ENCODE peak calls at places on chromosome 3, in six cellular contexts. Q is IMR-90, P is endothelial cell, O is mesothelial cell of epicardium, N is BJ, U is K562. T is an unnamed sample.

GRCh38 chr3:126550488-126551051 is 8.2 kb downstream of the C3orf22 start:
- DNase-seq in Q (no peak), P (peak), O (peak), N (no peak), U (no peak), T (peak)

GRCh38 chr3:194690501-194691372 is 5.1 kb downstream of the FAM43A start:
- DNase-seq in Q (peak), P (no peak), O (no peak), N (no peak), U (no peak), T (no peak)

GRCh38 chr3:186487819-186488218 is 56.4 kb downstream of the CRYGS start:
- DNase-seq in Q (no peak), P (no peak), O (no peak), N (no peak), U (no peak), T (no peak)

GRCh38 chr3:51721062-51721745 is 14.3 kb downstream of the GRM2 start:
- DNase-seq in Q (no peak), P (no peak), O (no peak), N (no peak), U (peak), T (no peak)

GRCh38 chr3:73419179-73419803 is 205.4 kb downstream of the PDZRN3 start:
- DNase-seq in Q (peak), P (no peak), O (no peak), N (peak), U (no peak), T (no peak)

GRCh38 chr3:46395210-46395661 is 11.6 kb downstream of the CCR5AS start:
- DNase-seq in Q (peak), P (no peak), O (no peak), N (no peak), U (peak), T (no peak)

GRCh38 chr3:82055792-82056191 is 294.3 kb upstream of the GBE1 start:
- DNase-seq in Q (no peak), P (no peak), O (no peak), N (no peak), U (no peak), T (no peak)

GRCh38 chr3:126495786-126496185 is 20.1 kb upstream of the ZXDC start:
- DNase-seq in Q (no peak), P (no peak), O (no peak), N (no peak), U (no peak), T (no peak)

GRCh38 chr3:134694445-134694844 is 43.6 kb upstream of the KY start:
- DNase-seq in Q (no peak), P (no peak), O (no peak), N (no peak), U (no peak), T (no peak)

GRCh38 chr3:169895037-169895436 is 16.3 kb upstream of the SAMD7 start:
- DNase-seq in Q (no peak), P (no peak), O (no peak), N (no peak), U (no peak), T (no peak)

GRCh38 chr3:139327861-139328260 is 16.0 kb upstream of the MRPS22 start:
- DNase-seq in Q (no peak), P (no peak), O (no peak), N (no peak), U (no peak), T (no peak)

GRCh38 chr3:188164248-188164687 is 10.3 kb downstream of the LPP start:
- DNase-seq in Q (no peak), P (no peak), O (no peak), N (no peak), U (no peak), T (no peak)

GRCh38 chr3:182601597-182601996 is 191.7 kb upstream of the ATP11B start:
- DNase-seq in Q (no peak), P (no peak), O (no peak), N (no peak), U (no peak), T (no peak)

GRCh38 chr3:100041328-100041749 is 73.0 kb downstream of the FILIP1L start:
- DNase-seq in Q (peak), P (no peak), O (no peak), N (peak), U (no peak), T (no peak)

GRCh38 chr3:107690522-107691138 is 167.9 kb downstream of the BBX start:
- DNase-seq in Q (peak), P (no peak), O (no peak), N (no peak), U (peak), T (no peak)

GRCh38 chr3:172283848-172284357 is 164.4 kb downstream of the GHSR start:
- DNase-seq in Q (no peak), P (no peak), O (no peak), N (no peak), U (no peak), T (no peak)

GRCh38 chr3:126934149-126934548 is 48.8 kb upstream of the PLXNA1 start:
- DNase-seq in Q (peak), P (no peak), O (no peak), N (no peak), U (no peak), T (no peak)

GRCh38 chr3:160691151-160691550 is 14.2 kb downstream of the ARL14 start:
- DNase-seq in Q (no peak), P (no peak), O (no peak), N (no peak), U (no peak), T (no peak)

GRCh38 chr3:160686955-160687535 is 10.1 kb downstream of the ARL14 start:
- DNase-seq in Q (peak), P (no peak), O (no peak), N (no peak), U (peak), T (no peak)

GRCh38 chr3:160684368-160684740 is 7.4 kb downstream of the ARL14 start:
- DNase-seq in Q (no peak), P (no peak), O (no peak), N (no peak), U (no peak), T (no peak)

DNA sequence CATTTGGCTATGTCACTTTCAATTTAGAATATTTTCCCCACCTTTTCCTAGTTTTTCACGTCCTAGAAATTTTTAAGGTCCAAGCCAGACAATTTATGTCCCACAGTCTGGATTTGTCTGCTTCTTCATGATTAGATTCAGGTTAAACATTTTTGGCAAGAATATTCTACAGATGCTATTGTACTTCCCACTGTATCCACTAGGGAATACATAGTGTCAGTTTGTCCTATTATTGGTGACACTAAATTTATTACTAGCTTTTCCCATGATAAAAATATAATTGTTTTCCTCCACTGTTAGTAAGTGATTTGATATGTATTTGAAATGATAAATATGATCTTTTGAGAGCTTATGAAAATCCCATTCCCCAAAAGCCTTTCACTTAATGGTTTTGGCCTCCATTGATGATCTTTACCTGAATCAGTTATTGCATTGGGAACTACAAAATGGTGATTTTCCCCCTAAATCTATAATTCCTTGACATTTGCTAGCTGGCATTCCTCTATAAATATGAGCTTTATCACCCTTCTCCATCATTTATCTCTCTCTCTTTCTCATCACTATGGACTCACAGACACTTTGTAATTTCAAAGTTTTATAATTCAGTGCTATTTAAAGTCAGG is 8.3 kb downstream of the ARL14 start:
- DNase-seq in Q (peak), P (no peak), O (no peak), N (no peak), U (no peak), T (no peak)
- TF ChIP-seq CTCF in Q (peak), P (peak), O (peak), N (peak), U (peak), T (no peak)

DNA sequence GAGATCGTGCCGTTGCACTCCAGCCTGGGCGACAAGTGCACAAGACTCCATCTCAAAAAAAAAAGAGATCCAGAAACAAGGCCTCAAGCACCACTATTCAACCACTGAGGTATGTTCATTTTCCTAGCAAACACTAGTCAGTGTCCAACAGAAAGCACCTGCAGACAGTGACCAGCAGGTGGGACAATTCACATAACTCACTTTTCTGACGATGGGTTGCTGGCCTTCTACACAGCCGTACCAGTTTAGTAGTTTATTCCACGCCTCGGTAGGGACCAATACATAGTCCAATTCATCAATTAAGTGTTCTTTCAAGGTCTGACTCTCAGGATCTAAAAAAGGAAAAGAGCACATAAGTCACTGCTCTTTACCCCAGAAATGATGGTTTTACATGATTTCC is 12.4 kb downstream of the USP4 start:
- DNase-seq in Q (no peak), P (no peak), O (no peak), N (no peak), U (no peak), T (no peak)
- TF ChIP-seq CTCF in Q (no peak), P (peak), O (peak), N (peak), U (peak), T (no peak)

GRCh38 chr3:120566243-120566980 is 29.7 kb upstream of the NDUFB4 start:
- DNase-seq in Q (no peak), P (no peak), O (no peak), N (no peak), U (no peak), T (no peak)

GRCh38 chr3:120569224-120569915 is 26.8 kb upstream of the NDUFB4 start:
- DNase-seq in Q (peak), P (no peak), O (no peak), N (no peak), U (no peak), T (no peak)

GRCh38 chr3:120568198-120568523 is 28.0 kb upstream of the NDUFB4 start:
- DNase-seq in Q (no peak), P (no peak), O (no peak), N (no peak), U (no peak), T (no peak)

GRCh38 chr3:120568624-120569023 is 27.5 kb upstream of the NDUFB4 start:
- DNase-seq in Q (peak), P (no peak), O (no peak), N (no peak), U (no peak), T (no peak)

GRCh38 chr3:120567370-120568197 is 28.6 kb upstream of the NDUFB4 start:
- DNase-seq in Q (peak), P (no peak), O (no peak), N (no peak), U (no peak), T (no peak)
- TF ChIP-seq CTCF in Q (peak), P (no peak), O (peak), N (peak), U (peak), T (no peak)

GRCh38 chr3:171001250-171001893 is 25.1 kb downstream of the SLC2A2 start:
- DNase-seq in Q (no peak), P (no peak), O (no peak), N (no peak), U (no peak), T (no peak)
- TF ChIP-seq CTCF in Q (no peak), P (no peak), O (no peak), N (no peak), U (no peak), T (no peak)

GRCh38 chr3:87898971-87899370 is 159.8 kb downstream of the CGGBP1 start:
- DNase-seq in Q (no peak), P (no peak), O (no peak), N (no peak), U (no peak), T (no peak)

GRCh38 chr3:87901141-87901540 is 157.7 kb downstream of the CGGBP1 start:
- DNase-seq in Q (no peak), P (no peak), O (no peak), N (no peak), U (no peak), T (no peak)

GRCh38 chr3:87895983-87896382 is 162.8 kb downstream of the CGGBP1 start:
- DNase-seq in Q (no peak), P (no peak), O (no peak), N (no peak), U (no peak), T (no peak)

DNA sequence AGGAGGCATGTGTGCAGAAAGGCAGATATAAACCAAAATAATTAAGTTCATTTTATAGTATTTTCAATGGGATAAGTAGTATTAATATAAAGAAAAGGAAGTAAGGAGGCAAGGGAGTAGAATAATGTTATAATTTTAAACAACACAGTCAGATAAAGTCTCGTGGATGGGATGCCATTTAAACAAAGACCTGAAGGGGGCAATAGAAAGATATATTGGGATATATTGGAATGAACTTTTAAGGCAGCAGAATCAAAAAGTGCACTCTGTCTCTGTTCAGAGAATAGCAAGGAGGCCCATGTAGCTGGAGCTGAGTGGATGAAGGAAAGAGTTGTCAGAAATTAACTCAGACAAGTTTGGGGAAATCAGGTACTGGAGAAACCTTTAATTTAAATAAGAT is 158.7 kb downstream of the CGGBP1 start:
- DNase-seq in Q (no peak), P (no peak), O (no peak), N (no peak), U (no peak), T (no peak)
- TF ChIP-seq CTCF in Q (peak), P (no peak), O (no peak), N (peak), U (no peak), T (no peak)

DNA sequence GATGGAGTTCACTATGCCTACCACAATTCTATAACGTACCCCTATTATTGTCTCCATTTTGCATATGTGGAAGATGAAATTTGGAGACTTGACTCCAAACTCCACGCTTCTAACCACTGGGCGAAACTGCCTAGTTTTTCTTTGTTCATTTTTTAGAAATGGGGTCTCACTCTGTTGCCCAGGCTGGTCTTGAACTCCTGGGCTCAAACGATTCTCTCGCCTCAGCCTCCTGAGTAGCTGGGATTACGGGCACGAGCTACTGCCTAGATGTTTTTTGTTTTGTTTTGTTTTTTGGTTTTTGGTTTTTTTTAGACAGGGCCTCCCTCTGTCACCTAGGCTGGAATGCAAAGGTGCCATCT is 584 bp upstream of the RPL32 start:
- DNase-seq in Q (no peak), P (no peak), O (no peak), N (no peak), U (no peak), T (no peak)
- TF ChIP-seq CTCF in Q (no peak), P (no peak), O (peak), N (no peak), U (no peak), T (no peak)

GRCh38 chr3:115937054-115937453 is 313.7 kb downstream of the GAP43 start:
- DNase-seq in Q (no peak), P (no peak), O (no peak), N (no peak), U (no peak), T (no peak)
- TF ChIP-seq CTCF in Q (peak), P (peak), O (peak), N (peak), U (peak), T (no peak)

T was measured in omental fat pad.